ENCODE peak calls at places on chromosomes 4 and X, in seven cellular contexts. K is fibroblast of mammary gland; E is H9; U is CD4-positive, alpha-beta T cell; M is fibroblast of the aortic adventitia; N is AG04450; B is CD8-positive, alpha-beta T cell. O is an unnamed sample.
A peak's percentile ranks its signal among the peaks of the same experiment; 100 is the strongest.

GRCh38 chrX:130171446-130172126 is at the start of gene RAB33A:
- DNase-seq in N (no peak), K (no peak), M (peak; percentile 26), E (peak; percentile 41), B (peak; percentile 55), U (peak; percentile 46), O (no peak)

GRCh38 chrX:15073313-15073712 is 196.6 kb downstream of the ASB9 start:
- DNase-seq in N (no peak), K (no peak), M (no peak), U (no peak), E (no peak), B (no peak), O (no peak)

GRCh38 chrX:115898382-115899001 is 272.1 kb upstream of the AGTR2 start:
- DNase-seq in U (no peak), E (peak; percentile 65), K (peak; percentile 47), N (no peak), B (peak; percentile 69), M (peak; percentile 72), O (no peak)

GRCh38 chrX:72060196-72060974 is 71.3 kb downstream of the RTL5 start:
- DNase-seq in K (no peak), M (no peak), E (peak; percentile 59), U (no peak), B (no peak), N (no peak), O (no peak)

GRCh38 chr4:101597204-101597603 is 193.3 kb upstream of the BANK1 start:
- DNase-seq in K (peak; percentile 10), M (no peak), E (no peak), U (peak; percentile 13), B (peak; percentile 34), N (no peak), O (peak; percentile 2)

GRCh38 chr4:111475696-111476095 is 669.6 kb upstream of the FAM241A start:
- DNase-seq in U (no peak), N (no peak), B (no peak), E (no peak), M (no peak), K (no peak), O (no peak)

GRCh38 chr4:44145868-44146267 is 302.7 kb downstream of the KCTD8 start:
- DNase-seq in E (no peak), B (no peak), U (no peak), M (no peak), K (peak; percentile 41), N (no peak), O (no peak)

GRCh38 chr4:67051000-67051789 is 494.1 kb downstream of the CENPC start:
- DNase-seq in E (no peak), N (no peak), U (no peak), K (no peak), B (no peak), M (no peak), O (no peak)

GRCh38 chr4:38795087-38795486 is 9.5 kb downstream of the TLR1 start:
- DNase-seq in K (no peak), E (no peak), U (no peak), N (no peak), B (no peak), M (no peak), O (no peak)

GRCh38 chr4:30001628-30002027 is 718.5 kb upstream of the PCDH7 start:
- DNase-seq in N (no peak), E (no peak), M (no peak), B (no peak), U (no peak), K (no peak), O (no peak)

GRCh38 chr4:165569031-165569430 is 190.2 kb downstream of the CPE start:
- DNase-seq in K (no peak), N (no peak), M (no peak), B (no peak), E (no peak), U (no peak), O (no peak)

GRCh38 chr4:7666011-7666410 is 231.3 kb upstream of the PSAPL1 start:
- DNase-seq in E (no peak), N (no peak), K (no peak), B (no peak), U (no peak), M (no peak), O (no peak)

GRCh38 chr4:151987606-151988005 is 226.8 kb upstream of the GATB start:
- DNase-seq in U (no peak), M (peak; percentile 40), B (no peak), E (no peak), N (no peak), K (no peak), O (no peak)

GRCh38 chrX:26851981-26852380 is 611.2 kb downstream of the PPP4R3C start:
- DNase-seq in N (no peak), E (no peak), K (peak; percentile 0), U (no peak), M (peak; percentile 21), B (no peak), O (no peak)

GRCh38 chr4:7411896-7412585 is 22.7 kb downstream of the PSAPL1 start:
- DNase-seq in M (no peak), U (no peak), K (no peak), B (no peak), N (no peak), E (no peak), O (no peak)

GRCh38 chr4:79865253-79865652 is 207.8 kb downstream of the ANTXR2 start:
- DNase-seq in E (no peak), K (peak; percentile 61), U (no peak), N (no peak), B (no peak), M (peak; percentile 59), O (peak; percentile 28)

GRCh38 chr4:119656986-119657635 is 28.5 kb upstream of the PDE5A start:
- DNase-seq in M (peak; percentile 90), N (no peak), B (no peak), K (peak; percentile 36), E (no peak), U (no peak), O (peak; percentile 24)

GRCh38 chr4:145609494-145610427 is 9.4 kb upstream of the MMAA start:
- DNase-seq in B (peak; percentile 53), K (peak; percentile 77), E (peak; percentile 55), U (peak; percentile 48), M (peak; percentile 87), N (no peak), O (peak; percentile 59)

GRCh38 chr4:52917836-52918235 is 55.7 kb downstream of the RASL11B start:
- DNase-seq in E (no peak), M (no peak), U (no peak), N (no peak), B (no peak), K (no peak), O (no peak)

GRCh38 chrX:110061138-110061537 is 58.2 kb downstream of the TMEM164 start:
- DNase-seq in K (no peak), U (no peak), M (peak; percentile 16), E (no peak), B (no peak), N (no peak), O (no peak)

GRCh38 chrX:110066488-110067225 is 63.7 kb downstream of the TMEM164 start:
- DNase-seq in B (no peak), U (no peak), M (no peak), N (no peak), K (no peak), E (no peak), O (no peak)

GRCh38 chrX:110060317-110060716 is 57.4 kb downstream of the TMEM164 start:
- DNase-seq in N (no peak), K (no peak), B (no peak), U (no peak), E (no peak), M (no peak), O (no peak)

GRCh38 chrX:110059410-110059809 is 56.5 kb downstream of the TMEM164 start:
- DNase-seq in N (no peak), K (no peak), E (no peak), U (no peak), M (no peak), B (no peak), O (no peak)

DNA sequence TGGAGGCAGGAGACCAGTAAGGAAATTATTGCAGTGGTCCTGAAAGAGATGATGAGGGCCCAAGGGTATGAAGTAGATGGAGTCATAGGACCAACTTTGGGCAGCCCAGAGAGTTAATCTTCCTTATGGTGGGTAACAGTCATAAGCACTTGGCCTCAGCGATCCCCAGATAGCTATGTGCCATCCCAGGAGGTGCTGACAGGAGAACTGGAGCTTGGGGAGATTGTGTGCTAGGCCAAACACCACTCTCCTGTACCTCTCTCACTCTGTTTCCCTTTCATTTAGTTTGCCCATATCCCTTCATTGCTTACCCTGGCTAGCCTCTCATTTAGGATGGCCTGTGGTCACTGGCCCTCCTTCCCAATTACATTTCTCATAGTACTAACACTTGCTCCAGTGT is 60.0 kb downstream of the TMEM164 start:
- DNase-seq in E (no peak), M (no peak), U (no peak), N (no peak), B (no peak), K (no peak), O (no peak)
- TF ChIP-seq CTCF in E (no peak), M (no peak), U (no peak), N (no peak), B (no peak), K (no peak), O (no peak)

DNA sequence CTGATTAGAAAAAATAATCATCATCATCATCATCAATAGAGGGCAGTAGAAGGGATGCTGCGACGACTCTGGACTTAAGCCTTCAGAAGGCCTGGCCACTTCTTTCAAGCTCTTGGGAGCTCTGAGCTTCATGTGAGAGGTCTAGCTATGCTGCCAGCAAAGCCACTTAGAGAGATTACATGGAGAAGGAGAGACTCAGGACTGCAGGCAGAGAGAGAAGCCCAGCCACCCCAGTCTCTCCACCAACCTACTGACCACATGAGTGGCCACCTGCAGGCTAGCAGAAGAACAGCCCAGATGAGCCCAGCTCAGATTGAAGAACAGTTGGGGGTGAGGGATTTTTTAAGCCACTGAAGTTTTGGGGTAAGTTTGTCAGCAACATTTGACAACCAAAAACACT is 17.1 kb upstream of the TMEM150C start:
- DNase-seq in U (no peak), N (no peak), M (no peak), K (peak; percentile 1), B (no peak), E (no peak), O (no peak)
- TF ChIP-seq CTCF in U (no peak), N (peak; percentile 36), M (peak; percentile 34), K (peak; percentile 31), B (no peak), E (peak; percentile 58), O (peak; percentile 49)

GRCh38 chrX:123962006-123962485 is 540 bp downstream of the STAG2 start:
- DNase-seq in U (peak; percentile 2), M (no peak), K (peak; percentile 33), B (no peak), N (no peak), E (no peak), O (no peak)

GRCh38 chrX:123961268-123962005 is at the start of gene STAG2:
- DNase-seq in K (peak; percentile 88), M (peak; percentile 87), N (peak; percentile 75), B (peak; percentile 41), U (peak; percentile 50), E (peak; percentile 80), O (peak; percentile 61)

GRCh38 chrX:123965712-123966111 is 4.2 kb downstream of the STAG2 start:
- DNase-seq in M (no peak), U (no peak), B (no peak), E (no peak), K (no peak), N (no peak), O (no peak)

GRCh38 chrX:123962794-123963373 is 1.4 kb downstream of the STAG2 start:
- DNase-seq in K (peak; percentile 94), B (peak; percentile 81), E (peak; percentile 89), U (peak; percentile 81), N (peak; percentile 86), M (peak; percentile 95), O (peak; percentile 94)

GRCh38 chrX:123964155-123964554 is 2.6 kb downstream of the STAG2 start:
- DNase-seq in U (no peak), M (peak; percentile 41), K (peak; percentile 30), E (no peak), B (no peak), N (no peak), O (no peak)
- TF ChIP-seq CTCF in U (no peak), M (no peak), K (no peak), E (no peak), B (no peak), N (no peak), O (no peak)

GRCh38 chrX:107629533-107629909 is 1.2 kb downstream of the PRPS1 start:
- DNase-seq in B (no peak), U (no peak), M (peak; percentile 41), K (peak; percentile 42), E (no peak), N (no peak), O (no peak)
- TF ChIP-seq CTCF in B (peak; percentile 22), U (no peak), M (peak; percentile 32), K (peak; percentile 38), E (peak; percentile 31), N (peak; percentile 48), O (peak; percentile 30)

O was measured in HFFc6.